ENCODE peak calls at places on chromosomes 12 and 14, in eight cellular contexts. W, L, R, U, B, T, G and M are unnamed samples.

GRCh38 chr14:63563370-63564026 is 20.3 kb upstream of the PPP2R5E start:
- DNase-seq in W (peak), L (peak), R (peak), U (no peak), B (no peak), T (no peak), G (peak), M (no peak)

GRCh38 chr12:24025153-24025798 is 75.8 kb upstream of the SOX5 start:
- DNase-seq in W (no peak), L (no peak), R (peak), U (no peak), B (no peak), T (no peak), G (no peak), M (no peak)

GRCh38 chr14:68124885-68125731 is 305.5 kb downstream of the RAD51B start:
- DNase-seq in W (peak), L (peak), R (peak), U (no peak), B (no peak), T (no peak), G (peak), M (peak)

GRCh38 chr12:92432724-92433281 is 270.0 kb upstream of the PLEKHG7 start:
- DNase-seq in W (no peak), L (no peak), R (no peak), U (no peak), B (no peak), T (no peak), G (no peak), M (no peak)

GRCh38 chr12:113697646-113698504 is 226.2 kb upstream of the LHX5 start:
- DNase-seq in W (peak), L (no peak), R (no peak), U (no peak), B (no peak), T (no peak), G (no peak), M (no peak)

GRCh38 chr12:106091421-106091820 is 47.3 kb downstream of the NUAK1 start:
- DNase-seq in W (no peak), L (peak), R (no peak), U (no peak), B (no peak), T (no peak), G (no peak), M (no peak)

GRCh38 chr14:50620341-50620740 is 47.8 kb downstream of the SAV1 start:
- DNase-seq in W (no peak), L (peak), R (peak), U (no peak), B (no peak), T (no peak), G (peak), M (no peak)

GRCh38 chr12:87332987-87333761 is 696.0 kb downstream of the C12orf50 start:
- DNase-seq in W (peak), L (no peak), R (no peak), U (no peak), B (no peak), T (no peak), G (no peak), M (no peak)

GRCh38 chr12:58731096-58731495 is 189.2 kb downstream of the LRIG3 start:
- DNase-seq in W (no peak), L (no peak), R (no peak), U (no peak), B (no peak), T (no peak), G (no peak), M (no peak)

GRCh38 chr12:110501378-110501721 is 561 bp downstream of the VPS29 start:
- DNase-seq in W (peak), L (peak), R (peak), U (no peak), B (no peak), T (no peak), G (peak), M (peak)

GRCh38 chr12:4567073-4567881 is 5.3 kb downstream of the DYRK4 start:
- DNase-seq in W (no peak), L (no peak), R (no peak), U (no peak), B (no peak), T (no peak), G (no peak), M (no peak)

GRCh38 chr14:39050389-39050788 is 52.6 kb downstream of the SEC23A start:
- DNase-seq in W (peak), L (peak), R (peak), U (peak), B (no peak), T (no peak), G (peak), M (peak)

GRCh38 chr12:10719482-10719881 is 3.6 kb downstream of the YBX3 start:
- DNase-seq in W (no peak), L (peak), R (no peak), U (no peak), B (no peak), T (peak), G (no peak), M (no peak)
- H3K4me3 ChIP-seq in W (peak), L (peak), R (no peak), U (no peak), B (peak), T (peak), G (no peak), M (no peak)

GRCh38 chr12:10211101-10211974 is 1.3 kb upstream of the GABARAPL1 start:
- DNase-seq in W (no peak), L (peak), R (no peak), U (no peak), B (no peak), T (no peak), G (no peak), M (no peak)
- H3K4me3 ChIP-seq in W (no peak), L (no peak), R (no peak), U (no peak), B (peak), T (peak), G (no peak), M (peak)

GRCh38 chr12:54056110-54056509 is 2.5 kb downstream of the HOXC4 start:
- DNase-seq in W (no peak), L (no peak), R (no peak), U (no peak), B (no peak), T (no peak), G (no peak), M (no peak)

GRCh38 chr12:54053625-54054441 is at the start of gene HOXC4:
- DNase-seq in W (peak), L (peak), R (no peak), U (no peak), B (no peak), T (no peak), G (peak), M (no peak)

GRCh38 chr12:54052745-54053624 is 650 bp upstream of the HOXC4 start:
- DNase-seq in W (no peak), L (no peak), R (no peak), U (no peak), B (no peak), T (no peak), G (no peak), M (peak)

GRCh38 chr12:54054442-54055332 is 1.1 kb downstream of the HOXC4 start:
- DNase-seq in W (no peak), L (no peak), R (no peak), U (no peak), B (no peak), T (no peak), G (no peak), M (no peak)

DNA sequence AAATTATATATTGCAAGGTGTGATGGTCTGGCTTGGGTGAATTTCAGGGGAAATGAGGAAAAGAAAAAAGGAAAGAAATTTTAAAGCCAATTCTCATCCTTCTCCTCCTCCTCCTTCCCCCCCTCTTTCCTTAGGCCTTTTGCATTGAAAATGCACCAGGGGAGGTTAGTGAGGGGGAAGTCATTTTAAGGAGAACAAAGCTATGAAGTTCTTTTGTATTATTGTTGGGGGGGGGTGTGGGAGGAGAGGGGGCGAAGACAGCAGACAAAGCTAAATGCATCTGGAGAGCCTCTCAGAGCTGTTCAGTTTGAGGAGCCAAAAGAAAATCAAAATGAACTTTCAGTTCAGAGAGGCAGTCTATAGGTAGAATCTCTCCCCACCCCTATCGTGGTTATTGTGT is 1.9 kb downstream of the HOXC4 start:
- DNase-seq in W (no peak), L (no peak), R (no peak), U (no peak), B (no peak), T (no peak), G (no peak), M (no peak)
- H3K4me3 ChIP-seq in W (peak), L (peak), R (no peak), U (peak), B (no peak), T (no peak), G (no peak), M (no peak)

GRCh38 chr14:94113073-94113472 is 2.5 kb downstream of the IFI27 start:
- DNase-seq in W (no peak), L (no peak), R (no peak), U (no peak), B (no peak), T (no peak), G (no peak), M (no peak)

GRCh38 chr14:94110552-94111181 is at the start of gene IFI27:
- DNase-seq in W (peak), L (peak), R (peak), U (no peak), B (peak), T (peak), G (peak), M (peak)

GRCh38 chr14:94112513-94113060 is 2.1 kb downstream of the IFI27 start:
- DNase-seq in W (no peak), L (no peak), R (no peak), U (no peak), B (no peak), T (no peak), G (no peak), M (no peak)

GRCh38 chr14:94109915-94110250 is 653 bp upstream of the IFI27 start:
- DNase-seq in W (no peak), L (no peak), R (no peak), U (no peak), B (no peak), T (no peak), G (no peak), M (no peak)

GRCh38 chr14:94111276-94112095 is 950 bp downstream of the IFI27 start:
- DNase-seq in W (no peak), L (no peak), R (no peak), U (no peak), B (no peak), T (no peak), G (no peak), M (no peak)
- H3K4me3 ChIP-seq in W (peak), L (no peak), R (no peak), U (no peak), B (peak), T (peak), G (no peak), M (no peak)

GRCh38 chr14:92322516-92322915 is 449 bp upstream of the SLC24A4 start:
- DNase-seq in W (no peak), L (no peak), R (no peak), U (no peak), B (no peak), T (no peak), G (no peak), M (no peak)

GRCh38 chr14:92325835-92326234 is 2.9 kb downstream of the SLC24A4 start:
- DNase-seq in W (no peak), L (no peak), R (peak), U (no peak), B (no peak), T (no peak), G (no peak), M (no peak)

GRCh38 chr14:92321701-92322100 is 1.3 kb upstream of the SLC24A4 start:
- DNase-seq in W (no peak), L (no peak), R (no peak), U (no peak), B (no peak), T (no peak), G (no peak), M (no peak)

GRCh38 chr14:92323916-92324818 is 1.2 kb downstream of the SLC24A4 start:
- DNase-seq in W (no peak), L (no peak), R (no peak), U (no peak), B (no peak), T (no peak), G (no peak), M (no peak)

GRCh38 chr14:92323031-92323915 is at the start of gene SLC24A4:
- DNase-seq in W (no peak), L (peak), R (peak), U (no peak), B (no peak), T (no peak), G (no peak), M (no peak)
- H3K4me3 ChIP-seq in W (no peak), L (no peak), R (no peak), U (no peak), B (peak), T (peak), G (no peak), M (no peak)

DNA sequence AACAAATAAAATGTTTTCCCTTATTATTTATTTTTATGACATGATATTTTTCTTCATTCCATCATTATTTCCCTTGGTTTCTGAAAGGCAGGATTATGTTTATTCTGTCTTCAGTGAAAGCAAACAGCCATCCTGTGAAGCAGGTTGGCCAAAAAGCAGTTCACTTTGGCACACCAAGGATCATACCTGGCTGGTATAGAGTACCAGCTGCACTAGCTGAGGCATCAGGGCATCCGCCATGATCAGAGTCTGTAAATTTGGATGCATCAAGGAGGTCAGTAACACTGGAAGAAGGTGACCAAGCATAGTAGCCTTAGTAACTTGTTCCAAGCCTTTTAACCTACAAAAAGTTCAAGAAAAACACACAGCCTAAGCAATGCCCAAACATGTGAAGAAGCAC is 123.3 kb downstream of the HECTD4 start:
- DNase-seq in W (no peak), L (no peak), R (no peak), U (no peak), B (no peak), T (no peak), G (no peak), M (no peak)
- H3K4me3 ChIP-seq in W (no peak), L (no peak), R (no peak), U (no peak), B (no peak), T (no peak), G (no peak), M (no peak)

DNA sequence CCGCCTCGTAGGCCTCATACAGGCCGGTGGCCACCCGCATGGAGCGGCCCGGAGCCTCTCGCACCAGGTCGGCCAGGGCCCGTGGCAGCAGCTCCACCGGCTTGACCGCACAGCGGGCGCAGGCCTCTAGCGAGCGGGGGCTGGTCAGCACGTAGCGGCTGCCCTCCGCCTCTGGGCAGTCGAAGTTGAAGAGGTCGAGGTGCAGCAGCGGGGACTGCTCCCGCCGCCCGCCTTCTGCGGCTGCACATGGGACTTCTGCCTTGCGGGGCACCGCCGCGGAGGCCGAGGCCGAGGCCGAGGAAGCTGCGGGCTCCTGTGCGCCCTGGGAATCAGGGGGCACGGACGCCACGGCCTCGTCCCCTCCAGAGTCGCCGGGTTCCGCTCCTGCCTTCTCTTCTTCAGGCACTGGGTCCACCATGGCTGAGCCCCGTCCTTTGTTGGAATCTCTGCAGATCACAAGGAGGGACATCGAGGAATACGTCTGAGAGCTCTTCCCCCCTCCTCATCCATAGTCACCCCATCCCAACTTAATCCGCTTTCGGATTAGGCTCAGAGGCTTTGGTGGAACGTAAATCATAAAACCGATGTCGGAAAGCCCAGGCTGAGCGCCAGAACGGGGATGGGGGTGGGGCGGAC is 1.3 kb downstream of the CCDC177 start:
- DNase-seq in W (no peak), L (no peak), R (no peak), U (no peak), B (no peak), T (no peak), G (no peak), M (no peak)
- H3K4me3 ChIP-seq in W (no peak), L (no peak), R (no peak), U (no peak), B (peak), T (peak), G (no peak), M (no peak)

DNA sequence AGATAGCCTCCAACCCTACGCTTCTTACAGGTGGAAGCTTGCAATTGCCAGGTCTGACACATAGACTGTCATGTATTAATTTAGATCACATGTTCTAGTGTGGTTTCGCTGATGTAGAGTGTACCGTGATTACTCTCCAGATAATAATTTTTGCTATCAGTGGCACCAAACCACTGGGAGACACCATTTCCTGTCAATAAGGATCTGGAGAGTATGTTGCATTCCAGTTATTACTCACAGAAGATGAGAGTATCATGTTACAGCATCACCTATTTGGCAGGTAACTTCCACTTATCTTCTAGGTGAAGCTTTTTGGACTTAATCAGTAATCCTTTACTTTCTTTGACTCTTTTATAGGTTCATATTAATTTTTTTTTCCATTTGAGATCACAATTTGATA is 147.2 kb downstream of the HELB start:
- DNase-seq in W (no peak), L (no peak), R (no peak), U (no peak), B (no peak), T (no peak), G (no peak), M (no peak)
- H3K4me3 ChIP-seq in W (no peak), L (no peak), R (no peak), U (no peak), B (no peak), T (no peak), G (no peak), M (no peak)

DNA sequence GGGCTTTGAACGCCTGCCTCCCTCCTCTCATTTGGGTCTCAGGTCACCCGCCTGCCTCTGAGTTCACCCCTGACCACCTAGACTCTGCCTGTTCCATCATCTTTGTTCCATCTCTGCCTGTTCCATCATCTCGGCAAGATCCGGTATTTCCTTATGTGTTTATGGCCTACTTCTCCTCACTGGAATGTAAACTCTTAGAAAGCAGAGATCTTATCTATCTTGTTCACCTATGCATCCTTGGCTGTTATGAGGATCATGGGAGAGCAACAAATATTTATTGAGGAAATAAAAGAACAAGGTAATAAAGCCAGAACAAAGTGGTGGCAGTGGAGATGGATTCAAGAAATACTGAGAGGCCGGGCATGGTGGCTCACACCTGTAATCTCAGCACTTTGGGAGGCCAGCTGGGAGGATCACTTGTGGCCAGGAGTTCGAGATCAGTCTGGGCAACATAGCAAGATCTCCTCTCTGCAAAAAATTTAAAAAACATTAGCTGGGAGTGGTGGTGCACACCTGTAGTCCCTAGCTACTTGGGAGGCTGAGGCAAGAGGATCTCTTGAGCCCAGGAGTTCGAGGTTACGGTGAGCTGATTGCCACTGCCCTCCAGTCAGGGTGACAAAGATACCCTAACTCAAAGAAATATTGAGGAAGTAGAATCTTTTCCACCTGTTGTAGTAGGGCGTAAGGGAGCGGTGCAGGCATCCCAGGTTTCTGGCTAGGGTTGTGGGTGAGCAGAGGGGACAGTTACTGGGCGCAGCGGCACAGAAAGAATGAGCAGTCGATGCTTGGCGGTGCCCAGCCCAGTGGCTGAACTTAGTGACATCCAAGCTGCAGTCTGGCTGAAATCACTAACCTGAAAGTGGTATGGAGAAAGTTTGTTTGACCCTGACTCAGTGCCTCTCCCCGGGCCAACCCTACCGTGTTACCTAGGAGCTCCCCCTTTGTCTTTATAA is 1.7 kb upstream of the KLC1 start:
- DNase-seq in W (no peak), L (no peak), R (no peak), U (no peak), B (no peak), T (no peak), G (no peak), M (no peak)
- H3K4me3 ChIP-seq in W (no peak), L (no peak), R (no peak), U (no peak), B (peak), T (no peak), G (no peak), M (no peak)